ENCODE peak calls at places on chromosomes 11 and 22, in four cellular contexts. X, T, N and M are unnamed samples.

GRCh38 chr11:78110351-78110750 is 29.1 kb downstream of the ALG8 start:
- DNase-seq in X (no peak), T (no peak), N (no peak), M (no peak)

GRCh38 chr22:22906907-22907550 is 19.4 kb downstream of the IGLL5 start:
- DNase-seq in X (no peak), T (peak; percentile 61), N (no peak), M (no peak)

GRCh38 chr11:11717064-11717725 is 95.4 kb upstream of the GALNT18 start:
- DNase-seq in X (no peak), T (no peak), N (no peak), M (no peak)

GRCh38 chr11:105468154-105468553 is 141.7 kb upstream of the GRIA4 start:
- DNase-seq in X (no peak), T (no peak), N (no peak), M (no peak)

GRCh38 chr11:118194835-118195627 is 18.6 kb upstream of the SCN2B start:
- DNase-seq in X (no peak), T (no peak), N (no peak), M (no peak)

GRCh38 chr22:50167689-50168489 is 2.6 kb upstream of the PANX2 start:
- DNase-seq in X (no peak), T (peak; percentile 34), N (no peak), M (no peak)

GRCh38 chr22:19086417-19086816 is 35.8 kb downstream of the DGCR2 start:
- DNase-seq in X (no peak), T (no peak), N (no peak), M (no peak)

GRCh38 chr11:120375076-120375475 is 38.9 kb downstream of the ARHGEF12 start:
- DNase-seq in X (no peak), T (no peak), N (no peak), M (no peak)

GRCh38 chr11:10975287-10975721 is 117.5 kb upstream of the ZBED5 start:
- DNase-seq in X (no peak), T (no peak), N (no peak), M (no peak)

GRCh38 chr11:33712436-33712835 is 11.8 kb upstream of the C11orf91 start:
- DNase-seq in X (no peak), T (no peak), N (no peak), M (no peak)

GRCh38 chr11:3222941-3223905 is 4.6 kb upstream of the MRGPRG start:
- DNase-seq in X (peak; percentile 23), T (no peak), N (no peak), M (peak; percentile 19)

GRCh38 chr11:65316979-65317786 is 2.5 kb downstream of the CDC42EP2 start:
- DNase-seq in X (no peak), T (no peak), N (no peak), M (no peak)
- TF ChIP-seq POLR2AphosphoS5 in X (no peak), T (no peak), N (no peak), M (no peak)

GRCh38 chr11:19344661-19345518 is 104.1 kb upstream of the E2F8 start:
- DNase-seq in X (peak; percentile 92), T (no peak), N (peak; percentile 66), M (peak; percentile 48)
- TF ChIP-seq TAF1 in X (no peak), T (no peak), N (no peak), M (no peak)

DNA sequence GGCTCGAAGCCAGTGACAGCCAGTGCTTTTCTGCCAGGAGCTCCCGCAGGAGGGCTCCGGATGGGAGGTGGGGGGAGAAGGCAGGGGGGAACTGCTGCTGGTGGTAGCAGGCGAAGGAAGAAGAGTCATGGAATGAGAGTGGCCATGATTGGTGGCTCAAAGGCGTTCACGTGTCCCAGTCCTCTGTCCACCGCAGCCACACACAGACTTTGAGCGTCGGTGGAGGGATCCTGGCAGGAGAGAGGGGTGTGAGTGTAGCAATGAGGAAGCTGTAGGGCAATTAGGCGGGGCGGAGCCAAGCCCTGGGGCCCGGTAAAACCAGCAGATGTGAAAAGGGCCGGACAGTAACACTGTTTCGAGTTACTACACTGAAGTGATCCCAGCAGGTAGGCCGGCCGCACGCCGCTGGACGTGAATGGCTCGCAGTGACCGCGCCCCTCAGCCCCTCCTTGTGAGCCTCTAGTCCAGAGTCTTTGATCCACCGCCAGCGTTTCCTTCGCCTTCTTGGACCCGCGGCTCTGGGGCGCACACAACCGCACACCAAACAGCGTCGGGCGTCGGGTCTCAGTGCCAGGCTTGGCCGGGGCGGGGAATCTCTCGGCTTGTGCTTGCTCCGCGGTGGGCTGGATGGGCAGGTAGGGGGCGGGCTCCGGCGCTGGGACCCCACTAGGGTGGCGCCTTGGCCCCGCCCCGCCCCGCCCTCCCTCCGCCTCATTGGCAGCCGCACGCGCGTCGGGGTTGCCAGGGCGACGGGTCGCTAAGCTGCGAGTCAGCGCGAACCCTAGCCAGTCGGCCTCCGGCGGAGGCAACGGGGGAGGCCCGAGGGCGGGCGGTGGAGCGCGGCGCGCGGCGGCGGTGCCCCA is at the start of gene LRRC10B:
- DNase-seq in X (peak; percentile 93), T (peak; percentile 84), N (peak; percentile 61), M (no peak)
- TF ChIP-seq POLR2AphosphoS5 in X (no peak), T (no peak), N (no peak), M (no peak)

GRCh38 chr22:44098966-44099530 is 74.9 kb downstream of the PARVB start:
- DNase-seq in X (no peak), T (no peak), N (no peak), M (no peak)

GRCh38 chr22:44096736-44097135 is 72.6 kb downstream of the PARVB start:
- DNase-seq in X (no peak), T (no peak), N (no peak), M (no peak)

GRCh38 chr22:44099696-44100095 is 75.6 kb downstream of the PARVB start:
- DNase-seq in X (no peak), T (no peak), N (no peak), M (no peak)

GRCh38 chr22:44097263-44098020 is 73.3 kb downstream of the PARVB start:
- DNase-seq in X (no peak), T (no peak), N (no peak), M (no peak)

DNA sequence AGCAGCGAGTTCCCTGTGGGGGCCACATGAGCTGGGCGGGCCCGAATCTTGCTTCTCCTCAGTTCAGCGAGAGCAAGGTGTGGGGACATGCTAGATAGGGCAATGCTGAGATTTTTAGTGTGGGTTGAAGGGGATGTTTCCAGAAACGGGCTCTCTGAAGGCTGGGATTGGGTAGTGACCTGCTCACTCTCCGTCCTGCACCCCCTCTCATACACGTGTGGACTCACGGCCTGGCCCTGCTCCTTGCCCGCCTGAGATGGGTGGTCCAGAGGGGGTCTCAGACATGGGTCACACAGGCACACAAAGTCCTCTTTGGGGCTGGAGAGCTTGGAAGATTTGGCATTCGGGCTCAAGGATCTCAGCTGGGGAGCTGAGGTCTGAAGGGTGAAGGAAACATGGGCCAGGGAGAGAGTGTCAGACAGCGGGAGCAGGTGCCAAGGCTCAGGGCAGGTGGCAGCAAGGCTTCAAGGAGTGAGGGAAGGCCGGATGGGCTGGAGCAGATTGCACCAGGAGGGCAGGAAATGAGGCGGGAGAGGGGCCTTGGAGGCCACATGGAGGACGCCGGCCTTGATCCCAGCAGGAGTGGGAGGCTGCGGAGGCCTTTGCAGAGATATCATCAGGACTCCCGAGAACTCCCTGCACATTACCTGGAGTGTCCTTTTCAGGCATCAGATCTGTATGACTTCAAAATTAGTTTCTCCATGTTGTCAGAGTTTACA is 74.1 kb downstream of the PARVB start:
- DNase-seq in X (no peak), T (no peak), N (no peak), M (no peak)
- TF ChIP-seq TAF1 in X (no peak), T (no peak), N (no peak), M (no peak)

GRCh38 chr11:65925397-65925796 is 6.2 kb downstream of the DRAP1 start:
- DNase-seq in X (no peak), T (no peak), N (no peak), M (no peak)

GRCh38 chr11:65932558-65932919 is 12.7 kb upstream of the TSGA10IP start:
- DNase-seq in X (no peak), T (peak; percentile 67), N (no peak), M (no peak)

GRCh38 chr11:65931773-65932557 is 12.7 kb downstream of the DRAP1 start:
- DNase-seq in X (no peak), T (no peak), N (no peak), M (no peak)

GRCh38 chr11:65928667-65929066 is 9.4 kb downstream of the DRAP1 start:
- DNase-seq in X (no peak), T (peak; percentile 17), N (no peak), M (no peak)

GRCh38 chr11:65927904-65928397 is 8.7 kb downstream of the DRAP1 start:
- DNase-seq in X (no peak), T (peak; percentile 15), N (peak; percentile 84), M (peak; percentile 86)
- TF ChIP-seq POLR2AphosphoS5 in X (no peak), T (no peak), N (no peak), M (peak; percentile 54)